ENCODE peak calls at places on chromosome 13, in ten cellular contexts. U, X, H, E, J, W, P, M, G and A are unnamed samples.

GRCh38 chr13:26719356-26719945 is 41.1 kb downstream of the GPR12 start:
- DNase-seq in U (peak), X (no peak), H (no peak), E (no peak), J (no peak), W (no peak), P (no peak), M (peak), G (no peak), A (no peak)

GRCh38 chr13:99926014-99926731 is 45.4 kb downstream of the ZIC5 start:
- DNase-seq in U (no peak), X (no peak), H (no peak), E (no peak), J (no peak), W (peak), P (no peak), M (no peak), G (no peak), A (peak)

GRCh38 chr13:78596701-78597550 is 6.4 kb downstream of the POU4F1 start:
- DNase-seq in U (peak), X (no peak), H (no peak), E (no peak), J (peak), W (no peak), P (no peak), M (no peak), G (peak), A (no peak)

GRCh38 chr13:104286566-104287290 is 1220.5 kb upstream of the SLC10A2 start:
- DNase-seq in U (no peak), X (no peak), H (no peak), E (no peak), J (no peak), W (no peak), P (no peak), M (no peak), G (no peak), A (peak)

GRCh38 chr13:40508112-40508511 is 158.3 kb downstream of the FOXO1 start:
- DNase-seq in U (no peak), X (peak), H (no peak), E (peak), J (no peak), W (peak), P (no peak), M (no peak), G (no peak), A (no peak)

GRCh38 chr13:34161829-34162544 is 344.0 kb downstream of the RFC3 start:
- DNase-seq in U (no peak), X (peak), H (peak), E (no peak), J (no peak), W (peak), P (no peak), M (peak), G (no peak), A (peak)

GRCh38 chr13:34044660-34045080 is 226.7 kb downstream of the RFC3 start:
- DNase-seq in U (no peak), X (peak), H (peak), E (no peak), J (no peak), W (peak), P (no peak), M (peak), G (no peak), A (peak)

GRCh38 chr13:98364648-98365047 is 187.6 kb upstream of the RNF113B start:
- DNase-seq in U (no peak), X (no peak), H (no peak), E (no peak), J (no peak), W (no peak), P (no peak), M (no peak), G (no peak), A (no peak)

GRCh38 chr13:66624302-66624701 is 605.8 kb downstream of the PCDH9 start:
- DNase-seq in U (no peak), X (no peak), H (no peak), E (no peak), J (no peak), W (no peak), P (no peak), M (no peak), G (no peak), A (no peak)

GRCh38 chr13:73793361-73793760 is 340.8 kb downstream of the KLF12 start:
- DNase-seq in U (no peak), X (no peak), H (no peak), E (no peak), J (no peak), W (no peak), P (no peak), M (no peak), G (no peak), A (no peak)

GRCh38 chr13:79398169-79398568 is 7.9 kb downstream of the RBM26 start:
- DNase-seq in U (no peak), X (no peak), H (no peak), E (no peak), J (no peak), W (no peak), P (no peak), M (no peak), G (no peak), A (no peak)

GRCh38 chr13:113665582-113666323 is 1.3 kb upstream of the GRK1 start:
- DNase-seq in U (no peak), X (no peak), H (no peak), E (no peak), J (peak), W (no peak), P (no peak), M (no peak), G (no peak), A (no peak)

GRCh38 chr13:56528040-56528760 is 612.5 kb upstream of the PRR20A start:
- DNase-seq in U (no peak), X (no peak), H (no peak), E (no peak), J (no peak), W (no peak), P (no peak), M (no peak), G (no peak), A (no peak)

GRCh38 chr13:109126973-109127615 is 497.7 kb downstream of the MYO16 start:
- DNase-seq in U (no peak), X (no peak), H (no peak), E (no peak), J (no peak), W (no peak), P (no peak), M (no peak), G (peak), A (no peak)

GRCh38 chr13:40490086-40490723 is 176.2 kb downstream of the FOXO1 start:
- DNase-seq in U (no peak), X (no peak), H (no peak), E (no peak), J (no peak), W (no peak), P (peak), M (no peak), G (no peak), A (no peak)

GRCh38 chr13:53343345-53343744 is 314.7 kb downstream of the OLFM4 start:
- DNase-seq in U (peak), X (no peak), H (no peak), E (no peak), J (no peak), W (no peak), P (no peak), M (no peak), G (no peak), A (no peak)
- H3K4me3 ChIP-seq in U (no peak), X (no peak), H (no peak), E (no peak), J (no peak), W (no peak), P (no peak), M (no peak), G (no peak), A (no peak)

GRCh38 chr13:110521296-110521680 is 40.2 kb downstream of the RAB20 start:
- DNase-seq in U (no peak), X (no peak), H (no peak), E (no peak), J (no peak), W (no peak), P (no peak), M (no peak), G (no peak), A (no peak)
- H3K4me3 ChIP-seq in U (no peak), X (no peak), H (no peak), E (no peak), J (no peak), W (no peak), P (no peak), M (no peak), G (no peak), A (no peak)

GRCh38 chr13:30847697-30848307 is 58.3 kb upstream of the MEDAG start:
- DNase-seq in U (no peak), X (peak), H (peak), E (peak), J (no peak), W (peak), P (no peak), M (no peak), G (no peak), A (peak)
- H3K4me3 ChIP-seq in U (no peak), X (no peak), H (peak), E (no peak), J (no peak), W (no peak), P (no peak), M (no peak), G (no peak), A (no peak)

GRCh38 chr13:41909524-41909923 is 51.4 kb downstream of the VWA8 start:
- DNase-seq in U (no peak), X (no peak), H (no peak), E (no peak), J (no peak), W (no peak), P (no peak), M (no peak), G (no peak), A (no peak)

GRCh38 chr13:41900918-41901317 is 60.0 kb downstream of the VWA8 start:
- DNase-seq in U (no peak), X (no peak), H (no peak), E (no peak), J (no peak), W (peak), P (no peak), M (no peak), G (no peak), A (no peak)

DNA sequence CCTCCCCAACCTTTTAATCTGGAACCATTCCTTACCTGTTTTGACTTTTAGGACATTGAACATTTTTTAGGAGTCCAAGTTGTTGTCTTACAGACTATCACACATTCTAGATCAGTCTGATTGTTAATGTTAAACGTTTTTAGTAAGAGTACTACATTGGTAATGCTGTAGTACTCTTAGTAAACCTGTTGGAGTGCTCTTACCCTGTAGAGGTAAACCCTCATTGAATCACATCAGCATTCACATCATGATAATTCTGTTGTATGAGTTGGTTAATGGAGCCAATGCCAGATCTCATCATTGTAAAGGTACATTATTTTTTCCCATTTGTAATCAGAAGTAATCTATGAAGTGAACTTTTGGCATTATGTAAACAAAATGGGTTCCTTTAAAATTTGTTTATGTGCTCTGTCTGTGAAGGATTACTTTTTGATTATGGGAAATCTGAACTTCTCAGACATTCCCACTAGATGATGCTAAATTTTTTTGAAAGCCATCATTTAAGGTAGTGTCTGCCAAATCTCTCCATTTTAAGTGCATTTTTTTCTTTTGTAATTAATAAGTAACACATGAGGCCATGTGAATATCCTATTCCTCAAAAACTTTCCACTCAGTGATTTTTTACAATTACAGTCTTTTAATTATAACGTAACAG is 55.2 kb downstream of the VWA8 start:
- DNase-seq in U (peak), X (no peak), H (no peak), E (no peak), J (no peak), W (peak), P (no peak), M (no peak), G (no peak), A (peak)
- H3K4me3 ChIP-seq in U (no peak), X (no peak), H (no peak), E (no peak), J (no peak), W (no peak), P (no peak), M (no peak), G (no peak), A (no peak)